ENCODE peak calls at places on chromosomes 13 and 19, in four cellular contexts. One of them, this sample, is unnamed.

GRCh38 chr13:108963846-108964600 is 334.6 kb downstream of the MYO16 start:
- DNase-seq in RWPE1: peak; percentile 46
- DNase-seq in cardiac muscle cell: peak; percentile 23
- DNase-seq in neural crest cell: no peak
- DNase-seq in this sample: peak; percentile 98

GRCh38 chr19:4350111-4350510 is 6.7 kb downstream of the MPND start:
- DNase-seq in RWPE1: no peak
- DNase-seq in cardiac muscle cell: no peak
- DNase-seq in neural crest cell: no peak
- DNase-seq in this sample: no peak

GRCh38 chr13:112997188-112998135 is 28.4 kb downstream of the MCF2L start:
- DNase-seq in RWPE1: no peak
- DNase-seq in cardiac muscle cell: no peak
- DNase-seq in neural crest cell: no peak
- DNase-seq in this sample: no peak

GRCh38 chr19:39131255-39131755 is 5.7 kb downstream of the PAK4 start:
- DNase-seq in RWPE1: no peak
- DNase-seq in cardiac muscle cell: peak; percentile 31
- DNase-seq in neural crest cell: no peak
- DNase-seq in this sample: no peak

GRCh38 chr19:13978721-13979191 is 26.4 kb downstream of the DCAF15 start:
- DNase-seq in RWPE1: no peak
- DNase-seq in cardiac muscle cell: peak; percentile 18
- DNase-seq in neural crest cell: peak; percentile 21
- DNase-seq in this sample: no peak

GRCh38 chr13:106286811-106287210 is 248.7 kb downstream of the EFNB2 start:
- DNase-seq in RWPE1: no peak
- DNase-seq in cardiac muscle cell: no peak
- DNase-seq in neural crest cell: no peak
- DNase-seq in this sample: no peak

GRCh38 chr13:46622013-46622917 is 69.3 kb downstream of the LRCH1 start:
- DNase-seq in RWPE1: no peak
- DNase-seq in cardiac muscle cell: no peak
- DNase-seq in neural crest cell: no peak
- DNase-seq in this sample: no peak

GRCh38 chr19:6020166-6020967 is 42.4 kb upstream of the RANBP3 start:
- DNase-seq in RWPE1: no peak
- DNase-seq in cardiac muscle cell: peak; percentile 50
- DNase-seq in neural crest cell: no peak
- DNase-seq in this sample: no peak

GRCh38 chr19:19192910-19193423 is 909 bp downstream of the RFXANK start:
- DNase-seq in RWPE1: no peak
- DNase-seq in cardiac muscle cell: peak; percentile 15
- DNase-seq in neural crest cell: no peak
- DNase-seq in this sample: no peak

GRCh38 chr13:20430296-20430695 is 95.4 kb downstream of the CRYL1 start:
- DNase-seq in RWPE1: no peak
- DNase-seq in cardiac muscle cell: no peak
- DNase-seq in neural crest cell: no peak
- DNase-seq in this sample: no peak

GRCh38 chr19:17488593-17489391 is 18.5 kb downstream of the SLC27A1 start:
- DNase-seq in RWPE1: peak; percentile 55
- DNase-seq in cardiac muscle cell: peak; percentile 38
- DNase-seq in neural crest cell: peak; percentile 57
- DNase-seq in this sample: peak; percentile 42

GRCh38 chr13:30395192-30396158 is 26.8 kb upstream of the UBE2L5 start:
- DNase-seq in RWPE1: peak; percentile 67
- DNase-seq in cardiac muscle cell: peak; percentile 98
- DNase-seq in neural crest cell: no peak
- DNase-seq in this sample: peak; percentile 84

GRCh38 chr13:39938591-39938990 is 283.1 kb downstream of the COG6 start:
- DNase-seq in RWPE1: no peak
- DNase-seq in cardiac muscle cell: no peak
- DNase-seq in neural crest cell: no peak
- DNase-seq in this sample: no peak

GRCh38 chr13:21852043-21852442 is 181.2 kb downstream of the FGF9 start:
- DNase-seq in RWPE1: peak; percentile 30
- DNase-seq in cardiac muscle cell: no peak
- DNase-seq in neural crest cell: no peak
- DNase-seq in this sample: peak; percentile 26

GRCh38 chr13:78572459-78572858 is 30.9 kb downstream of the POU4F1 start:
- DNase-seq in RWPE1: no peak
- DNase-seq in cardiac muscle cell: no peak
- DNase-seq in neural crest cell: no peak
- DNase-seq in this sample: no peak

GRCh38 chr19:20664917-20665781 is 3.8 kb upstream of the ZNF626 start:
- DNase-seq in RWPE1: no peak
- DNase-seq in cardiac muscle cell: peak; percentile 57
- DNase-seq in neural crest cell: no peak
- DNase-seq in this sample: no peak

DNA sequence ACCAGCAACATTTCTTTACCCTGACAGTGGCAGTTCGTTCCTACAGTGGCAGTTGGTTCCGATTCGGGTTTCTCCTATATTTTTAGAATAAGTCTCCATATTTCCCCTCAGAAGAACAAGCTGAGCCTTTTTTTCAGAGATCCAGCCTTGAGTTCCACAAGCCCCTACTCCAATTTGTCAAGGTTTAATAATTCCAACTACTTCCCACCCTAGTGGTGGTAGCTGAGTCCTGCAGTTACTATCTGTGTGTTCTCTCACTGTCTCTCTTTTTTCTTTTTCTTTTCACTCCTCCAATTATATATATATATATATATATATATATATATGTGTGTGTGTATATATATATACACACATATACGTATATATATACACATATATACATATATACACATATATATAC is 1347.3 kb downstream of the PCDH9 start:
- DNase-seq in RWPE1: no peak
- DNase-seq in cardiac muscle cell: no peak
- DNase-seq in neural crest cell: no peak
- DNase-seq in this sample: no peak
- TF ChIP-seq CTCF in RWPE1: no peak
- TF ChIP-seq CTCF in cardiac muscle cell: peak; percentile 10
- TF ChIP-seq CTCF in neural crest cell: peak; percentile 47
- TF ChIP-seq CTCF in this sample: peak; percentile 8

DNA sequence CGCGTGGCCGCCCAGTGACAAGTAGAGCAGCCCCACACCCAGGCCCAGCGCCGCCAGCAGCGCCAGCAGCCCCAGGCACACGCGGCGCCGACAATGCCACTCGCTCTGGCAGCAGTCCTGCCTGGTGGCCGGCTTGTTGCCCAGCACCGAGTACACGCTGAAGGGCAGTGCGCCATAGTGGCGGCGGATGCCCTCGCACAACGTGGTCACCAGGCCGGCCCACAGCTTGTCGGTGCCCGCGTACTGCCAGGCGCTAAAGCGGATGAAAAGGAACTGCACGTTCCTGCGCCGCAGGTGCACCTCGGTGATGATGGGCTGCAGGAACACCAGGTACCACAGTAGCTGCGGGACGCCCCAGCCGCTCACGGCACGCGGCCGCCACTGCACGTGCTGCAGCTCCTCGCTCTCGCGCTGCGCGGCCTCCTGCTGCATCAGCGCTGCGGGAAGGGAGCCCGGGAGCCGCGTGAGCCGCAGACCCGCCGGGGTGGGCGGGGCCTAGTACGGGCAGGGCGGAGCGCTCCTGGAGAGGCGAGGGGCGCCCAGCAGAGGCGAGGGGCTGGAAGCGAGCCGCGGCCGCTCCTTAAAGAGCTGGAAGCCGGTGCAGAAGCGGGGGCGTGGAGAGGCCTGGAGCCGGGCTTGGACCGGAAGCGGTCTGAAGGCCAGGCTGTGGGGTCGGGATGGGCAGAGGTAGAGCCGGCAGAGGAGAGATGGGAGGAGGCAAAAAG is 7.3 kb downstream of the NKPD1 start:
- DNase-seq in RWPE1: no peak
- DNase-seq in cardiac muscle cell: peak; percentile 68
- DNase-seq in neural crest cell: peak; percentile 77
- DNase-seq in this sample: no peak
- TF ChIP-seq CTCF in RWPE1: no peak
- TF ChIP-seq CTCF in cardiac muscle cell: no peak
- TF ChIP-seq CTCF in neural crest cell: no peak
- TF ChIP-seq CTCF in this sample: no peak

GRCh38 chr13:102708211-102708610 is 13.4 kb upstream of the METTL21C start:
- DNase-seq in RWPE1: no peak
- DNase-seq in cardiac muscle cell: no peak
- DNase-seq in neural crest cell: no peak
- DNase-seq in this sample: no peak

GRCh38 chr13:102710261-102710679 is 15.4 kb upstream of the METTL21C start:
- DNase-seq in RWPE1: no peak
- DNase-seq in cardiac muscle cell: no peak
- DNase-seq in neural crest cell: no peak
- DNase-seq in this sample: peak; percentile 69

GRCh38 chr13:102709536-102709935 is 14.7 kb upstream of the METTL21C start:
- DNase-seq in RWPE1: no peak
- DNase-seq in cardiac muscle cell: no peak
- DNase-seq in neural crest cell: no peak
- DNase-seq in this sample: peak; percentile 53

GRCh38 chr13:102707465-102707864 is 12.6 kb upstream of the METTL21C start:
- DNase-seq in RWPE1: peak; percentile 85
- DNase-seq in cardiac muscle cell: peak; percentile 92
- DNase-seq in neural crest cell: no peak
- DNase-seq in this sample: peak; percentile 97

DNA sequence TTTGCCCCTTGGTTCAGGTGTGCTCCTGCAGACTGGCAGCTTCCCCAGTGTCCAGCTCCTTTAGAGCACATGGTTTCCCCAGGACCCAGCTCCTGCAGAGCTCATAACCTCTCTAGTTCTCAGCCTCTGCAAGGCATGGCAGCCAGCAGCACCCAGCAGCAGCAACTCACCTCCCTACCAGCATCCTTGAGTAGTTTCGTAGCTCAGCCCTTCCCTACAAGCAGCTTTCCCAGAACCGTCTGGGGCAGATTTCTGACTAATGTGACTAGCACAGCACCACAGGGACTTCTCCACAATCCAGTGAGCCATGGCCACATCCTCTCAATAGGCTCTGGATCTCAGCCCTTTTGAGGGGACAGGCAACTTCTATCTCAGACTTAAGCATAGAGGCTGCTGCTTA is 14.1 kb upstream of the METTL21C start:
- DNase-seq in RWPE1: no peak
- DNase-seq in cardiac muscle cell: no peak
- DNase-seq in neural crest cell: no peak
- DNase-seq in this sample: no peak
- TF ChIP-seq CTCF in RWPE1: no peak
- TF ChIP-seq CTCF in cardiac muscle cell: no peak
- TF ChIP-seq CTCF in neural crest cell: no peak
- TF ChIP-seq CTCF in this sample: no peak

GRCh38 chr13:43085545-43085944 is 62.2 kb downstream of the DNAJC15 start:
- DNase-seq in RWPE1: peak; percentile 20
- DNase-seq in cardiac muscle cell: peak; percentile 65
- DNase-seq in neural crest cell: no peak
- DNase-seq in this sample: no peak
- TF ChIP-seq CTCF in RWPE1: peak; percentile 75
- TF ChIP-seq CTCF in cardiac muscle cell: peak; percentile 49
- TF ChIP-seq CTCF in neural crest cell: peak; percentile 78
- TF ChIP-seq CTCF in this sample: peak; percentile 73

This sample was measured in foreskin keratinocyte.